ENCODE peak calls at places on chromosomes 7 and 10, in seven cellular contexts. One of them, this sample, is unnamed.
A peak's percentile ranks its signal among the peaks of the same experiment; 100 is the strongest.

GRCh38 chr7:7177044-7177517 is 5.3 kb upstream of the C1GALT1 start:
- DNase-seq in lung: no peak
- DNase-seq in sigmoid colon: no peak
- DNase-seq in body of pancreas: no peak
- DNase-seq in GM06990: no peak
- DNase-seq in hepatocyte: peak; percentile 75
- DNase-seq in thoracic aorta: no peak
- DNase-seq in this sample: peak; percentile 78

GRCh38 chr10:21347043-21347799 is 178.3 kb downstream of the SKIDA1 start:
- DNase-seq in lung: no peak
- DNase-seq in sigmoid colon: no peak
- DNase-seq in body of pancreas: no peak
- DNase-seq in GM06990: no peak
- DNase-seq in hepatocyte: no peak
- DNase-seq in thoracic aorta: no peak
- DNase-seq in this sample: no peak

GRCh38 chr10:69321865-69322264 is 43.6 kb downstream of the HK1 start:
- DNase-seq in lung: no peak
- DNase-seq in sigmoid colon: no peak
- DNase-seq in body of pancreas: no peak
- DNase-seq in GM06990: no peak
- DNase-seq in hepatocyte: no peak
- DNase-seq in thoracic aorta: no peak
- DNase-seq in this sample: no peak

GRCh38 chr10:24871006-24871405 is 81.4 kb downstream of the PRTFDC1 start:
- DNase-seq in lung: no peak
- DNase-seq in sigmoid colon: no peak
- DNase-seq in body of pancreas: no peak
- DNase-seq in GM06990: no peak
- DNase-seq in hepatocyte: no peak
- DNase-seq in thoracic aorta: no peak
- DNase-seq in this sample: peak; percentile 90

GRCh38 chr10:68816796-68817412 is 10.4 kb upstream of the STOX1 start:
- DNase-seq in lung: no peak
- DNase-seq in sigmoid colon: no peak
- DNase-seq in body of pancreas: no peak
- DNase-seq in GM06990: no peak
- DNase-seq in hepatocyte: peak; percentile 16
- DNase-seq in thoracic aorta: no peak
- DNase-seq in this sample: no peak

GRCh38 chr7:129072410-129073063 is 17.6 kb upstream of the TNPO3 start:
- DNase-seq in lung: no peak
- DNase-seq in sigmoid colon: no peak
- DNase-seq in body of pancreas: no peak
- DNase-seq in GM06990: no peak
- DNase-seq in hepatocyte: no peak
- DNase-seq in thoracic aorta: no peak
- DNase-seq in this sample: no peak

GRCh38 chr7:151342102-151342646 is 562 bp downstream of the NUB1 start:
- DNase-seq in lung: no peak
- DNase-seq in sigmoid colon: no peak
- DNase-seq in body of pancreas: no peak
- DNase-seq in GM06990: peak; percentile 65
- DNase-seq in hepatocyte: no peak
- DNase-seq in thoracic aorta: no peak
- DNase-seq in this sample: no peak

GRCh38 chr7:36871863-36872262 is 147.6 kb upstream of the AOAH start:
- DNase-seq in lung: no peak
- DNase-seq in sigmoid colon: no peak
- DNase-seq in body of pancreas: no peak
- DNase-seq in GM06990: no peak
- DNase-seq in hepatocyte: no peak
- DNase-seq in thoracic aorta: no peak
- DNase-seq in this sample: no peak

DNA sequence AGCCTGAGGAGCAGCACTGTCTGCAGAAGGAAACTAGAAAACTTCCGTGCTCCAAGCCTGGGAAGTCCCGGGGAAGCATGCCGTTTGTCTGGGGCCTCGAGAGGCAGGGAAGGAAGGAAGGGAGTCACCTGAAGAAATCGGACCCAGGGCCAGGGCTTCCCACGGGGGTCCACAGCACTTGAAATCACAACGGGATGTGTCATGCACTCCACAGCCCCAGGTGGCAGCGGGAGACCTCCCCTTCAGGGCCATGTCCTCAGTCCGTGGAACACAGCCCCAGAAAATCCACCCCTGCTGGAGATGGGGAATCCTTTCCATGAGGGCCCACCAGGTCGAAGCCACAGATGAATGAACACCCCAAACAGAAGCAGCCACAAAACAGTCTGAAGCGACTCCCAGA is 239.5 kb downstream of the MGMT start:
- DNase-seq in lung: no peak
- DNase-seq in sigmoid colon: no peak
- DNase-seq in body of pancreas: no peak
- DNase-seq in GM06990: no peak
- DNase-seq in hepatocyte: no peak
- DNase-seq in thoracic aorta: no peak
- DNase-seq in this sample: no peak
- TF ChIP-seq CTCF in lung: no peak
- TF ChIP-seq CTCF in sigmoid colon: no peak
- TF ChIP-seq CTCF in body of pancreas: no peak
- TF ChIP-seq CTCF in GM06990: no peak
- TF ChIP-seq CTCF in hepatocyte: no peak
- TF ChIP-seq CTCF in thoracic aorta: no peak
- TF ChIP-seq CTCF in this sample: no peak

GRCh38 chr10:29411666-29412335 is 122.9 kb downstream of the LYZL1 start:
- DNase-seq in lung: no peak
- DNase-seq in sigmoid colon: no peak
- DNase-seq in body of pancreas: no peak
- DNase-seq in GM06990: no peak
- DNase-seq in hepatocyte: no peak
- DNase-seq in thoracic aorta: no peak
- DNase-seq in this sample: no peak
- H3K4me3 ChIP-seq in lung: no peak overlapping the region
- H3K4me3 ChIP-seq in sigmoid colon: no peak overlapping the region
- H3K4me3 ChIP-seq in body of pancreas: no peak overlapping the region
- H3K4me3 ChIP-seq in GM06990: no peak overlapping the region
- H3K4me3 ChIP-seq in hepatocyte: no peak overlapping the region
- H3K4me3 ChIP-seq in thoracic aorta: peak overlapping the region; percentile 32
- H3K4me3 ChIP-seq in this sample: no peak overlapping the region

GRCh38 chr10:58438986-58439385 is 53.8 kb downstream of the TFAM start:
- DNase-seq in lung: no peak
- DNase-seq in sigmoid colon: no peak
- DNase-seq in body of pancreas: no peak
- DNase-seq in GM06990: no peak
- DNase-seq in hepatocyte: no peak
- DNase-seq in thoracic aorta: no peak
- DNase-seq in this sample: no peak

GRCh38 chr10:58436071-58436470 is 50.9 kb downstream of the TFAM start:
- DNase-seq in lung: no peak
- DNase-seq in sigmoid colon: no peak
- DNase-seq in body of pancreas: no peak
- DNase-seq in GM06990: no peak
- DNase-seq in hepatocyte: no peak
- DNase-seq in thoracic aorta: no peak
- DNase-seq in this sample: no peak

GRCh38 chr10:58438340-58438739 is 53.1 kb downstream of the TFAM start:
- DNase-seq in lung: no peak
- DNase-seq in sigmoid colon: no peak
- DNase-seq in body of pancreas: no peak
- DNase-seq in GM06990: no peak
- DNase-seq in hepatocyte: no peak
- DNase-seq in thoracic aorta: no peak
- DNase-seq in this sample: peak; percentile 52

GRCh38 chr10:58431903-58432302 is 46.7 kb downstream of the TFAM start:
- DNase-seq in lung: no peak
- DNase-seq in sigmoid colon: no peak
- DNase-seq in body of pancreas: no peak
- DNase-seq in GM06990: no peak
- DNase-seq in hepatocyte: no peak
- DNase-seq in thoracic aorta: no peak
- DNase-seq in this sample: no peak

GRCh38 chr10:58435297-58435696 is 50.1 kb downstream of the TFAM start:
- DNase-seq in lung: peak; percentile 36
- DNase-seq in sigmoid colon: no peak
- DNase-seq in body of pancreas: no peak
- DNase-seq in GM06990: no peak
- DNase-seq in hepatocyte: peak; percentile 23
- DNase-seq in thoracic aorta: peak; percentile 30
- DNase-seq in this sample: peak; percentile 87
- TF ChIP-seq CTCF in lung: no peak
- TF ChIP-seq CTCF in sigmoid colon: no peak
- TF ChIP-seq CTCF in body of pancreas: no peak
- TF ChIP-seq CTCF in GM06990: no peak
- TF ChIP-seq CTCF in hepatocyte: no peak
- TF ChIP-seq CTCF in thoracic aorta: no peak
- TF ChIP-seq CTCF in this sample: peak; percentile 26

GRCh38 chr7:26140380-26140779 is 11.6 kb upstream of the NFE2L3 start:
- DNase-seq in lung: no peak
- DNase-seq in sigmoid colon: no peak
- DNase-seq in body of pancreas: no peak
- DNase-seq in GM06990: no peak
- DNase-seq in hepatocyte: no peak
- DNase-seq in thoracic aorta: no peak
- DNase-seq in this sample: no peak

GRCh38 chr7:26141077-26141476 is 10.9 kb upstream of the NFE2L3 start:
- DNase-seq in lung: no peak
- DNase-seq in sigmoid colon: no peak
- DNase-seq in body of pancreas: no peak
- DNase-seq in GM06990: no peak
- DNase-seq in hepatocyte: no peak
- DNase-seq in thoracic aorta: no peak
- DNase-seq in this sample: no peak

GRCh38 chr7:26144681-26145080 is 7.3 kb upstream of the NFE2L3 start:
- DNase-seq in lung: no peak
- DNase-seq in sigmoid colon: no peak
- DNase-seq in body of pancreas: no peak
- DNase-seq in GM06990: no peak
- DNase-seq in hepatocyte: no peak
- DNase-seq in thoracic aorta: no peak
- DNase-seq in this sample: no peak

GRCh38 chr7:26145236-26145635 is 6.8 kb upstream of the NFE2L3 start:
- DNase-seq in lung: no peak
- DNase-seq in sigmoid colon: no peak
- DNase-seq in body of pancreas: no peak
- DNase-seq in GM06990: no peak
- DNase-seq in hepatocyte: no peak
- DNase-seq in thoracic aorta: no peak
- DNase-seq in this sample: no peak

DNA sequence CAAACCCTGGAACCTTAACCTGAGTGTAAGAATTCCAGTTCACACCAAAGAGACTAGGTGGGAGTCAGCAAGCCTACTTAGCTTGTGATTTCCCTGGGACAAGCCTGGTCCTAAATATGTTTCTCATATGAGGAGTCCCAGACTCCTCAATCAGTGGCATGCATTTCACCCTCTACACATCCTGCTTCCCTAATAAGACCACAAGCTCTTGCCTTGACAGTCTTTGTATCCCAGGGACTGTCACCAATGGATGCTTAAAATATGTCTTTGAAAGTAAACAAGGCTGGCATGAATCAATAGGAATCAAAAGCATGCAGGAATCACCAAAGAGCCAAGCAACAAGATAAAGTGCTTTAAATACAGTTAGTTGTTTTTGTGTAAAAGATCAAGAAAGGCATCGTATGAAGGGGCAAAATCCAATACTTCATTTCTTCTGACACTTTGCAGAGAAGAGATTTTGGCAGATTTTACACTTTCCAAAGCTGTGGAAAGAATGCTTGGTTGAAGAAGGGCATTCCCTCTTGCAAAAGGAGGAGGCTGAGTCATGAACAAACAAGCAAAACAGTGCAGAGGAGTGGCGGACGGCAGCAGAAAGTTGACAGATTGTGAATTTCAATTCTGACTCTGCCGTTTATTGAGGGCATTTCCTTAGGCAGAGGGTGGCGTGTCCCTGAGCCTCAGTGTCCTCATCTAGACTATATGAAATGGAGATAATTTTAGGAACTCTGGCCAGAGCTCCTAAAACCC is 8.5 kb upstream of the NFE2L3 start:
- DNase-seq in lung: no peak
- DNase-seq in sigmoid colon: no peak
- DNase-seq in body of pancreas: no peak
- DNase-seq in GM06990: no peak
- DNase-seq in hepatocyte: peak; percentile 28
- DNase-seq in thoracic aorta: no peak
- DNase-seq in this sample: no peak
- H3K4me3 ChIP-seq in lung: no peak overlapping the region
- H3K4me3 ChIP-seq in sigmoid colon: no peak overlapping the region
- H3K4me3 ChIP-seq in body of pancreas: no peak overlapping the region
- H3K4me3 ChIP-seq in GM06990: no peak overlapping the region
- H3K4me3 ChIP-seq in hepatocyte: no peak overlapping the region
- H3K4me3 ChIP-seq in thoracic aorta: no peak overlapping the region
- H3K4me3 ChIP-seq in this sample: no peak overlapping the region

GRCh38 chr10:90862908-90863514 is 5.2 kb upstream of the HTR7 start:
- DNase-seq in lung: no peak
- DNase-seq in sigmoid colon: no peak
- DNase-seq in body of pancreas: no peak
- DNase-seq in GM06990: no peak
- DNase-seq in hepatocyte: peak; percentile 45
- DNase-seq in thoracic aorta: no peak
- DNase-seq in this sample: no peak

GRCh38 chr10:90860790-90861189 is 3.0 kb upstream of the HTR7 start:
- DNase-seq in lung: no peak
- DNase-seq in sigmoid colon: no peak
- DNase-seq in body of pancreas: no peak
- DNase-seq in GM06990: no peak
- DNase-seq in hepatocyte: no peak
- DNase-seq in thoracic aorta: no peak
- DNase-seq in this sample: no peak

GRCh38 chr10:90866050-90866598 is 5.7 kb upstream of the RPP30 start:
- DNase-seq in lung: no peak
- DNase-seq in sigmoid colon: no peak
- DNase-seq in body of pancreas: no peak
- DNase-seq in GM06990: no peak
- DNase-seq in hepatocyte: no peak
- DNase-seq in thoracic aorta: no peak
- DNase-seq in this sample: no peak

GRCh38 chr10:90871279-90871760 is 454 bp upstream of the RPP30 start:
- DNase-seq in lung: peak; percentile 40
- DNase-seq in sigmoid colon: no peak
- DNase-seq in body of pancreas: no peak
- DNase-seq in GM06990: peak; percentile 23
- DNase-seq in hepatocyte: peak; percentile 77
- DNase-seq in thoracic aorta: no peak
- DNase-seq in this sample: no peak

GRCh38 chr10:90865400-90865799 is 6.4 kb upstream of the RPP30 start:
- DNase-seq in lung: no peak
- DNase-seq in sigmoid colon: no peak
- DNase-seq in body of pancreas: no peak
- DNase-seq in GM06990: no peak
- DNase-seq in hepatocyte: peak; percentile 21
- DNase-seq in thoracic aorta: no peak
- DNase-seq in this sample: no peak
- TF ChIP-seq CTCF in lung: no peak
- TF ChIP-seq CTCF in sigmoid colon: no peak
- TF ChIP-seq CTCF in body of pancreas: no peak
- TF ChIP-seq CTCF in GM06990: peak; percentile 42
- TF ChIP-seq CTCF in hepatocyte: peak; percentile 45
- TF ChIP-seq CTCF in thoracic aorta: no peak
- TF ChIP-seq CTCF in this sample: peak; percentile 59

GRCh38 chr7:95478139-95479037 is 7.4 kb upstream of the ASB4 start:
- DNase-seq in lung: peak; percentile 35
- DNase-seq in sigmoid colon: no peak
- DNase-seq in body of pancreas: peak; percentile 30
- DNase-seq in GM06990: no peak
- DNase-seq in hepatocyte: peak; percentile 75
- DNase-seq in thoracic aorta: no peak
- DNase-seq in this sample: no peak
- H3K4me3 ChIP-seq in lung: no peak overlapping the region
- H3K4me3 ChIP-seq in sigmoid colon: no peak overlapping the region
- H3K4me3 ChIP-seq in body of pancreas: no peak overlapping the region
- H3K4me3 ChIP-seq in GM06990: no peak overlapping the region
- H3K4me3 ChIP-seq in hepatocyte: no peak overlapping the region
- H3K4me3 ChIP-seq in thoracic aorta: no peak overlapping the region
- H3K4me3 ChIP-seq in this sample: peak overlapping the region; percentile 44